ENCODE peak calls at places on chromosomes 3 and 15, in four cellular contexts. A is KG1, H is anterior cingulate cortex, I is HTR-8/SVneo. X is an unnamed sample.

GRCh38 chr3:115146032-115146417 is 1.1 kb downstream of the ZBTB20 start:
- DNase-seq in H (no peak), A (peak; percentile 45), I (peak; percentile 37), X (peak; percentile 40)

GRCh38 chr3:114899186-114899931 is 247.7 kb downstream of the ZBTB20 start:
- DNase-seq in A (peak; percentile 52), I (no peak), H (no peak), X (no peak)

GRCh38 chr3:110859993-110860392 is 211.6 kb upstream of the NECTIN3 start:
- DNase-seq in H (no peak), A (no peak), I (no peak), X (no peak)

GRCh38 chr3:8622873-8623725 is 21.5 kb downstream of the SSUH2 start:
- DNase-seq in A (peak; percentile 62), I (peak; percentile 82), H (peak; percentile 16), X (no peak)

GRCh38 chr15:75810874-75811498 is 32.3 kb upstream of the UBE2Q2 start:
- DNase-seq in H (no peak), A (no peak), I (no peak), X (no peak)

GRCh38 chr3:36707623-36708409 is 56.5 kb downstream of the DCLK3 start:
- DNase-seq in H (no peak), I (peak; percentile 64), A (no peak), X (peak; percentile 68)

GRCh38 chr15:92714071-92714456 is 58.5 kb upstream of the FAM174B start:
- DNase-seq in H (peak; percentile 19), I (peak; percentile 23), A (no peak), X (peak; percentile 34)

GRCh38 chr15:39856357-39856756 is 63.7 kb downstream of the GPR176 start:
- DNase-seq in H (no peak), I (no peak), A (no peak), X (no peak)

GRCh38 chr3:48000212-48000611 is 16.0 kb downstream of the MAP4 start:
- DNase-seq in I (no peak), H (no peak), A (no peak), X (no peak)

GRCh38 chr15:29259233-29259632 is 10.4 kb downstream of the NSMCE3 start:
- DNase-seq in A (no peak), I (no peak), H (no peak), X (no peak)

GRCh38 chr15:37678124-37678523 is 256.3 kb upstream of the TMCO5A start:
- DNase-seq in H (no peak), A (no peak), I (no peak), X (no peak)

GRCh38 chr3:133570937-133571320 is 2.6 kb upstream of the CDV3 start:
- DNase-seq in H (no peak), I (no peak), A (no peak), X (no peak)

GRCh38 chr3:194267744-194268658 is 83.1 kb downstream of the CPN2 start:
- DNase-seq in H (no peak), A (no peak), I (no peak), X (no peak)

GRCh38 chr15:60672400-60672799 is 193.5 kb upstream of the ICE2 start:
- DNase-seq in H (no peak), I (no peak), A (no peak), X (no peak)

GRCh38 chr3:120673116-120673515 is 8.9 kb downstream of the HGD start:
- DNase-seq in I (no peak), H (no peak), A (no peak), X (no peak)

GRCh38 chr3:152436707-152437615 is 168.2 kb downstream of the MBNL1 start:
- DNase-seq in H (no peak), I (no peak), A (no peak), X (no peak)

GRCh38 chr3:39290255-39290654 is 10.4 kb upstream of the CX3CR1 start:
- DNase-seq in H (no peak), I (no peak), A (no peak), X (no peak)

GRCh38 chr15:40932625-40933519 is 3.7 kb downstream of the DLL4 start:
- DNase-seq in H (no peak), I (no peak), A (no peak), X (no peak)

GRCh38 chr15:40367038-40367672 is 9.1 kb downstream of the DISP2 start:
- DNase-seq in A (no peak), H (peak; percentile 63), I (no peak), X (no peak)

GRCh38 chr15:58447244-58448010 is 15.6 kb downstream of the LIPC start:
- DNase-seq in A (no peak), H (no peak), I (no peak), X (no peak)

GRCh38 chr3:95923496-95924210 is 890.7 kb upstream of the EPHA6 start:
- DNase-seq in A (no peak), H (no peak), I (peak; percentile 13), X (peak; percentile 40)